ENCODE peak calls at places on chromosomes 3 and 15, in five cellular contexts. One of them, this sample, is unnamed.

GRCh38 chr3:158768881-158769518 is 32.9 kb upstream of the MFSD1 start:
- DNase-seq in EL: peak
- DNase-seq in HFF-Myc: peak
- DNase-seq in activated CD4-positive, alpha-beta T cell treated with anti-CD3 and anti-CD28 coated beads, Interleukin-2, amount 10 ng/mL, durations not matched to agents 7 days and 5 days: no peak
- DNase-seq in amniotic stem cell: peak
- DNase-seq in this sample: no peak

GRCh38 chr15:82021021-82021420 is 24.8 kb downstream of the MEX3B start:
- DNase-seq in EL: peak
- DNase-seq in HFF-Myc: no peak
- DNase-seq in activated CD4-positive, alpha-beta T cell treated with anti-CD3 and anti-CD28 coated beads, Interleukin-2, amount 10 ng/mL, durations not matched to agents 7 days and 5 days: no peak
- DNase-seq in amniotic stem cell: no peak
- DNase-seq in this sample: no peak

GRCh38 chr3:45642731-45643152 is 46.5 kb upstream of the SACM1L start:
- DNase-seq in EL: peak
- DNase-seq in HFF-Myc: no peak
- DNase-seq in activated CD4-positive, alpha-beta T cell treated with anti-CD3 and anti-CD28 coated beads, Interleukin-2, amount 10 ng/mL, durations not matched to agents 7 days and 5 days: no peak
- DNase-seq in amniotic stem cell: no peak
- DNase-seq in this sample: no peak

GRCh38 chr3:154137036-154137435 is 15.8 kb downstream of the ARHGEF26 start:
- DNase-seq in EL: no peak
- DNase-seq in HFF-Myc: no peak
- DNase-seq in activated CD4-positive, alpha-beta T cell treated with anti-CD3 and anti-CD28 coated beads, Interleukin-2, amount 10 ng/mL, durations not matched to agents 7 days and 5 days: no peak
- DNase-seq in amniotic stem cell: no peak
- DNase-seq in this sample: no peak

GRCh38 chr3:149145361-149145760 is 15.9 kb downstream of the HPS3 start:
- DNase-seq in EL: no peak
- DNase-seq in HFF-Myc: no peak
- DNase-seq in activated CD4-positive, alpha-beta T cell treated with anti-CD3 and anti-CD28 coated beads, Interleukin-2, amount 10 ng/mL, durations not matched to agents 7 days and 5 days: no peak
- DNase-seq in amniotic stem cell: no peak
- DNase-seq in this sample: no peak

GRCh38 chr3:171809513-171810277 is 588 bp downstream of the PLD1 start:
- DNase-seq in EL: peak
- DNase-seq in HFF-Myc: no peak
- DNase-seq in activated CD4-positive, alpha-beta T cell treated with anti-CD3 and anti-CD28 coated beads, Interleukin-2, amount 10 ng/mL, durations not matched to agents 7 days and 5 days: peak
- DNase-seq in amniotic stem cell: peak
- DNase-seq in this sample: peak

GRCh38 chr3:128449111-128449638 is 17.5 kb downstream of the DNAJB8 start:
- DNase-seq in EL: no peak
- DNase-seq in HFF-Myc: no peak
- DNase-seq in activated CD4-positive, alpha-beta T cell treated with anti-CD3 and anti-CD28 coated beads, Interleukin-2, amount 10 ng/mL, durations not matched to agents 7 days and 5 days: no peak
- DNase-seq in amniotic stem cell: no peak
- DNase-seq in this sample: no peak

GRCh38 chr3:39432342-39432741 is 25.8 kb downstream of the RPSA start:
- DNase-seq in EL: no peak
- DNase-seq in HFF-Myc: no peak
- DNase-seq in activated CD4-positive, alpha-beta T cell treated with anti-CD3 and anti-CD28 coated beads, Interleukin-2, amount 10 ng/mL, durations not matched to agents 7 days and 5 days: no peak
- DNase-seq in amniotic stem cell: no peak
- DNase-seq in this sample: no peak

GRCh38 chr3:30017882-30018281 is 588.5 kb upstream of the TGFBR2 start:
- DNase-seq in EL: no peak
- DNase-seq in HFF-Myc: no peak
- DNase-seq in activated CD4-positive, alpha-beta T cell treated with anti-CD3 and anti-CD28 coated beads, Interleukin-2, amount 10 ng/mL, durations not matched to agents 7 days and 5 days: no peak
- DNase-seq in amniotic stem cell: no peak
- DNase-seq in this sample: no peak

GRCh38 chr3:183491923-183492848 is 63.3 kb downstream of the KLHL6 start:
- DNase-seq in EL: no peak
- DNase-seq in HFF-Myc: no peak
- DNase-seq in activated CD4-positive, alpha-beta T cell treated with anti-CD3 and anti-CD28 coated beads, Interleukin-2, amount 10 ng/mL, durations not matched to agents 7 days and 5 days: no peak
- DNase-seq in amniotic stem cell: no peak
- DNase-seq in this sample: peak

GRCh38 chr3:177300039-177300833 is 103.0 kb upstream of the TBL1XR1 start:
- DNase-seq in EL: peak
- DNase-seq in HFF-Myc: no peak
- DNase-seq in activated CD4-positive, alpha-beta T cell treated with anti-CD3 and anti-CD28 coated beads, Interleukin-2, amount 10 ng/mL, durations not matched to agents 7 days and 5 days: no peak
- DNase-seq in amniotic stem cell: no peak
- DNase-seq in this sample: no peak

GRCh38 chr3:51982352-51982837 is 940 bp upstream of the ACY1 start:
- DNase-seq in EL: no peak
- DNase-seq in HFF-Myc: no peak
- DNase-seq in activated CD4-positive, alpha-beta T cell treated with anti-CD3 and anti-CD28 coated beads, Interleukin-2, amount 10 ng/mL, durations not matched to agents 7 days and 5 days: peak
- DNase-seq in amniotic stem cell: no peak
- DNase-seq in this sample: peak

GRCh38 chr3:182596673-182597410 is 196.5 kb upstream of the ATP11B start:
- DNase-seq in EL: no peak
- DNase-seq in HFF-Myc: no peak
- DNase-seq in activated CD4-positive, alpha-beta T cell treated with anti-CD3 and anti-CD28 coated beads, Interleukin-2, amount 10 ng/mL, durations not matched to agents 7 days and 5 days: no peak
- DNase-seq in amniotic stem cell: no peak
- DNase-seq in this sample: no peak

GRCh38 chr3:178233371-178233770 is 302.9 kb upstream of the KCNMB2 start:
- DNase-seq in EL: no peak
- DNase-seq in HFF-Myc: no peak
- DNase-seq in activated CD4-positive, alpha-beta T cell treated with anti-CD3 and anti-CD28 coated beads, Interleukin-2, amount 10 ng/mL, durations not matched to agents 7 days and 5 days: no peak
- DNase-seq in amniotic stem cell: no peak
- DNase-seq in this sample: no peak

GRCh38 chr3:13010770-13011169 is 62.5 kb downstream of the IQSEC1 start:
- DNase-seq in EL: no peak
- DNase-seq in HFF-Myc: no peak
- DNase-seq in activated CD4-positive, alpha-beta T cell treated with anti-CD3 and anti-CD28 coated beads, Interleukin-2, amount 10 ng/mL, durations not matched to agents 7 days and 5 days: no peak
- DNase-seq in amniotic stem cell: no peak
- DNase-seq in this sample: no peak

GRCh38 chr3:148227534-148227933 is 470.2 kb upstream of the AGTR1 start:
- DNase-seq in EL: peak
- DNase-seq in HFF-Myc: peak
- DNase-seq in activated CD4-positive, alpha-beta T cell treated with anti-CD3 and anti-CD28 coated beads, Interleukin-2, amount 10 ng/mL, durations not matched to agents 7 days and 5 days: no peak
- DNase-seq in amniotic stem cell: no peak
- DNase-seq in this sample: no peak

GRCh38 chr3:196422976-196423781 is 9.0 kb downstream of the UBXN7 start:
- DNase-seq in EL: no peak
- DNase-seq in HFF-Myc: no peak
- DNase-seq in activated CD4-positive, alpha-beta T cell treated with anti-CD3 and anti-CD28 coated beads, Interleukin-2, amount 10 ng/mL, durations not matched to agents 7 days and 5 days: no peak
- DNase-seq in amniotic stem cell: no peak
- DNase-seq in this sample: no peak

GRCh38 chr3:63328386-63328785 is 50.3 kb downstream of the SYNPR start:
- DNase-seq in EL: peak
- DNase-seq in HFF-Myc: no peak
- DNase-seq in activated CD4-positive, alpha-beta T cell treated with anti-CD3 and anti-CD28 coated beads, Interleukin-2, amount 10 ng/mL, durations not matched to agents 7 days and 5 days: no peak
- DNase-seq in amniotic stem cell: peak
- DNase-seq in this sample: no peak

GRCh38 chr15:27045796-27046195 is 74.8 kb downstream of the GABRG3 start:
- DNase-seq in EL: no peak
- DNase-seq in HFF-Myc: no peak
- DNase-seq in activated CD4-positive, alpha-beta T cell treated with anti-CD3 and anti-CD28 coated beads, Interleukin-2, amount 10 ng/mL, durations not matched to agents 7 days and 5 days: no peak
- DNase-seq in amniotic stem cell: no peak
- DNase-seq in this sample: no peak

GRCh38 chr15:75947117-75947516 is 43.4 kb downstream of the FBXO22 start:
- DNase-seq in EL: peak
- DNase-seq in HFF-Myc: no peak
- DNase-seq in activated CD4-positive, alpha-beta T cell treated with anti-CD3 and anti-CD28 coated beads, Interleukin-2, amount 10 ng/mL, durations not matched to agents 7 days and 5 days: no peak
- DNase-seq in amniotic stem cell: no peak
- DNase-seq in this sample: no peak

GRCh38 chr3:52506266-52506966 is 11.3 kb downstream of the STAB1 start:
- DNase-seq in EL: no peak
- DNase-seq in HFF-Myc: no peak
- DNase-seq in activated CD4-positive, alpha-beta T cell treated with anti-CD3 and anti-CD28 coated beads, Interleukin-2, amount 10 ng/mL, durations not matched to agents 7 days and 5 days: no peak
- DNase-seq in amniotic stem cell: no peak
- DNase-seq in this sample: no peak

GRCh38 chr3:171526869-171527268 is 66.7 kb upstream of the TNIK start:
- DNase-seq in EL: peak
- DNase-seq in HFF-Myc: peak
- DNase-seq in activated CD4-positive, alpha-beta T cell treated with anti-CD3 and anti-CD28 coated beads, Interleukin-2, amount 10 ng/mL, durations not matched to agents 7 days and 5 days: no peak
- DNase-seq in amniotic stem cell: no peak
- DNase-seq in this sample: no peak

GRCh38 chr3:142394921-142395622 is 52.8 kb downstream of the XRN1 start:
- DNase-seq in EL: peak
- DNase-seq in HFF-Myc: no peak
- DNase-seq in activated CD4-positive, alpha-beta T cell treated with anti-CD3 and anti-CD28 coated beads, Interleukin-2, amount 10 ng/mL, durations not matched to agents 7 days and 5 days: no peak
- DNase-seq in amniotic stem cell: no peak
- DNase-seq in this sample: no peak

GRCh38 chr3:128173849-128174248 is 20.6 kb downstream of the EEFSEC start:
- DNase-seq in EL: no peak
- DNase-seq in HFF-Myc: no peak
- DNase-seq in activated CD4-positive, alpha-beta T cell treated with anti-CD3 and anti-CD28 coated beads, Interleukin-2, amount 10 ng/mL, durations not matched to agents 7 days and 5 days: no peak
- DNase-seq in amniotic stem cell: no peak
- DNase-seq in this sample: peak

GRCh38 chr3:114223146-114223545 is 14.2 kb downstream of the ZNF80 start:
- DNase-seq in EL: peak
- DNase-seq in HFF-Myc: no peak
- DNase-seq in activated CD4-positive, alpha-beta T cell treated with anti-CD3 and anti-CD28 coated beads, Interleukin-2, amount 10 ng/mL, durations not matched to agents 7 days and 5 days: peak
- DNase-seq in amniotic stem cell: no peak
- DNase-seq in this sample: no peak

GRCh38 chr3:85726241-85726640 is 767.5 kb downstream of the CADM2 start:
- DNase-seq in EL: no peak
- DNase-seq in HFF-Myc: no peak
- DNase-seq in activated CD4-positive, alpha-beta T cell treated with anti-CD3 and anti-CD28 coated beads, Interleukin-2, amount 10 ng/mL, durations not matched to agents 7 days and 5 days: no peak
- DNase-seq in amniotic stem cell: no peak
- DNase-seq in this sample: no peak

GRCh38 chr15:99408236-99409096 is 157.2 kb downstream of the LRRC28 start:
- DNase-seq in EL: peak
- DNase-seq in HFF-Myc: peak
- DNase-seq in activated CD4-positive, alpha-beta T cell treated with anti-CD3 and anti-CD28 coated beads, Interleukin-2, amount 10 ng/mL, durations not matched to agents 7 days and 5 days: no peak
- DNase-seq in amniotic stem cell: no peak
- DNase-seq in this sample: no peak

GRCh38 chr15:43132830-43133428 is 457 bp upstream of the TMEM62 start:
- DNase-seq in EL: no peak
- DNase-seq in HFF-Myc: no peak
- DNase-seq in activated CD4-positive, alpha-beta T cell treated with anti-CD3 and anti-CD28 coated beads, Interleukin-2, amount 10 ng/mL, durations not matched to agents 7 days and 5 days: no peak
- DNase-seq in amniotic stem cell: no peak
- DNase-seq in this sample: no peak

GRCh38 chr3:82353281-82354171 is 592.1 kb upstream of the GBE1 start:
- DNase-seq in EL: no peak
- DNase-seq in HFF-Myc: no peak
- DNase-seq in activated CD4-positive, alpha-beta T cell treated with anti-CD3 and anti-CD28 coated beads, Interleukin-2, amount 10 ng/mL, durations not matched to agents 7 days and 5 days: no peak
- DNase-seq in amniotic stem cell: no peak
- DNase-seq in this sample: no peak

GRCh38 chr3:99319961-99320360 is 318.4 kb upstream of the COL8A1 start:
- DNase-seq in EL: peak
- DNase-seq in HFF-Myc: no peak
- DNase-seq in activated CD4-positive, alpha-beta T cell treated with anti-CD3 and anti-CD28 coated beads, Interleukin-2, amount 10 ng/mL, durations not matched to agents 7 days and 5 days: no peak
- DNase-seq in amniotic stem cell: peak
- DNase-seq in this sample: no peak

GRCh38 chr15:27850961-27851636 is 248.0 kb downstream of the OCA2 start:
- DNase-seq in EL: no peak
- DNase-seq in HFF-Myc: no peak
- DNase-seq in activated CD4-positive, alpha-beta T cell treated with anti-CD3 and anti-CD28 coated beads, Interleukin-2, amount 10 ng/mL, durations not matched to agents 7 days and 5 days: no peak
- DNase-seq in amniotic stem cell: no peak
- DNase-seq in this sample: no peak

GRCh38 chr3:126889276-126890201 is 93.4 kb upstream of the PLXNA1 start:
- DNase-seq in EL: no peak
- DNase-seq in HFF-Myc: no peak
- DNase-seq in activated CD4-positive, alpha-beta T cell treated with anti-CD3 and anti-CD28 coated beads, Interleukin-2, amount 10 ng/mL, durations not matched to agents 7 days and 5 days: no peak
- DNase-seq in amniotic stem cell: no peak
- DNase-seq in this sample: no peak

This sample was measured in H9.